ENCODE peak calls at places on chromosomes 5 and 9, in nine cellular contexts. One of them, this sample, is unnamed.

GRCh38 chr5:95565280-95565920 is 10.5 kb downstream of the ARSK start:
- DNase-seq in progenitor cell of endocrine pancreas: no peak
- DNase-seq in right atrium auricular region: no peak
- DNase-seq in GM12891: no peak
- DNase-seq in nephron progenitor cell: no peak
- DNase-seq in HS-5: no peak
- DNase-seq in stimulated activated CD8-positive, alpha-beta memory T cell treated with anti-CD3 and anti-CD28 coated beads, Interleukin-15, amount 100 ng/mL, for 1 hour: no peak
- DNase-seq in tibial artery: no peak
- DNase-seq in activated CD8-positive, alpha-beta T cell treated with anti-CD3 and anti-CD28 coated beads for 36 hours: no peak
- DNase-seq in this sample: no peak

GRCh38 chr5:42595597-42595996 is 161.0 kb upstream of the CCDC152 start:
- DNase-seq in progenitor cell of endocrine pancreas: no peak
- DNase-seq in right atrium auricular region: no peak
- DNase-seq in GM12891: no peak
- DNase-seq in nephron progenitor cell: no peak
- DNase-seq in HS-5: no peak
- DNase-seq in stimulated activated CD8-positive, alpha-beta memory T cell treated with anti-CD3 and anti-CD28 coated beads, Interleukin-15, amount 100 ng/mL, for 1 hour: no peak
- DNase-seq in tibial artery: no peak
- DNase-seq in activated CD8-positive, alpha-beta T cell treated with anti-CD3 and anti-CD28 coated beads for 36 hours: no peak
- DNase-seq in this sample: no peak

GRCh38 chr5:73295447-73295846 is 122.5 kb downstream of the TMEM174 start:
- DNase-seq in progenitor cell of endocrine pancreas: no peak
- DNase-seq in right atrium auricular region: no peak
- DNase-seq in GM12891: no peak
- DNase-seq in nephron progenitor cell: no peak
- DNase-seq in HS-5: no peak
- DNase-seq in stimulated activated CD8-positive, alpha-beta memory T cell treated with anti-CD3 and anti-CD28 coated beads, Interleukin-15, amount 100 ng/mL, for 1 hour: no peak
- DNase-seq in tibial artery: no peak
- DNase-seq in activated CD8-positive, alpha-beta T cell treated with anti-CD3 and anti-CD28 coated beads for 36 hours: no peak
- DNase-seq in this sample: no peak

GRCh38 chr9:98627291-98627690 is 81.4 kb downstream of the GABBR2 start:
- DNase-seq in progenitor cell of endocrine pancreas: no peak
- DNase-seq in right atrium auricular region: no peak
- DNase-seq in GM12891: no peak
- DNase-seq in nephron progenitor cell: no peak
- DNase-seq in HS-5: no peak
- DNase-seq in stimulated activated CD8-positive, alpha-beta memory T cell treated with anti-CD3 and anti-CD28 coated beads, Interleukin-15, amount 100 ng/mL, for 1 hour: no peak
- DNase-seq in tibial artery: no peak
- DNase-seq in activated CD8-positive, alpha-beta T cell treated with anti-CD3 and anti-CD28 coated beads for 36 hours: no peak
- DNase-seq in this sample: no peak

GRCh38 chr5:134534726-134535110 is 9.2 kb downstream of the JADE2 start:
- DNase-seq in progenitor cell of endocrine pancreas: no peak
- DNase-seq in right atrium auricular region: no peak
- DNase-seq in GM12891: no peak
- DNase-seq in nephron progenitor cell: no peak
- DNase-seq in HS-5: no peak
- DNase-seq in stimulated activated CD8-positive, alpha-beta memory T cell treated with anti-CD3 and anti-CD28 coated beads, Interleukin-15, amount 100 ng/mL, for 1 hour: no peak
- DNase-seq in tibial artery: no peak
- DNase-seq in activated CD8-positive, alpha-beta T cell treated with anti-CD3 and anti-CD28 coated beads for 36 hours: no peak
- DNase-seq in this sample: no peak

GRCh38 chr9:96071245-96072124 is 196.0 kb downstream of the ERCC6L2 start:
- DNase-seq in progenitor cell of endocrine pancreas: no peak
- DNase-seq in right atrium auricular region: no peak
- DNase-seq in GM12891: peak
- DNase-seq in nephron progenitor cell: no peak
- DNase-seq in HS-5: no peak
- DNase-seq in stimulated activated CD8-positive, alpha-beta memory T cell treated with anti-CD3 and anti-CD28 coated beads, Interleukin-15, amount 100 ng/mL, for 1 hour: no peak
- DNase-seq in tibial artery: no peak
- DNase-seq in activated CD8-positive, alpha-beta T cell treated with anti-CD3 and anti-CD28 coated beads for 36 hours: peak
- DNase-seq in this sample: no peak

GRCh38 chr5:177550120-177550519 is 4.2 kb downstream of the FAM193B start:
- DNase-seq in progenitor cell of endocrine pancreas: no peak
- DNase-seq in right atrium auricular region: no peak
- DNase-seq in GM12891: no peak
- DNase-seq in nephron progenitor cell: no peak
- DNase-seq in HS-5: no peak
- DNase-seq in stimulated activated CD8-positive, alpha-beta memory T cell treated with anti-CD3 and anti-CD28 coated beads, Interleukin-15, amount 100 ng/mL, for 1 hour: no peak
- DNase-seq in tibial artery: no peak
- DNase-seq in activated CD8-positive, alpha-beta T cell treated with anti-CD3 and anti-CD28 coated beads for 36 hours: no peak
- DNase-seq in this sample: no peak

GRCh38 chr9:2857564-2858198 is 13.8 kb upstream of the PUM3 start:
- DNase-seq in progenitor cell of endocrine pancreas: peak
- DNase-seq in right atrium auricular region: peak
- DNase-seq in GM12891: peak
- DNase-seq in nephron progenitor cell: peak
- DNase-seq in HS-5: peak
- DNase-seq in stimulated activated CD8-positive, alpha-beta memory T cell treated with anti-CD3 and anti-CD28 coated beads, Interleukin-15, amount 100 ng/mL, for 1 hour: peak
- DNase-seq in tibial artery: peak
- DNase-seq in activated CD8-positive, alpha-beta T cell treated with anti-CD3 and anti-CD28 coated beads for 36 hours: peak
- DNase-seq in this sample: no peak

GRCh38 chr5:66958126-66958983 is 238.2 kb downstream of the CD180 start:
- DNase-seq in progenitor cell of endocrine pancreas: no peak
- DNase-seq in right atrium auricular region: no peak
- DNase-seq in GM12891: no peak
- DNase-seq in nephron progenitor cell: no peak
- DNase-seq in HS-5: no peak
- DNase-seq in stimulated activated CD8-positive, alpha-beta memory T cell treated with anti-CD3 and anti-CD28 coated beads, Interleukin-15, amount 100 ng/mL, for 1 hour: no peak
- DNase-seq in tibial artery: no peak
- DNase-seq in activated CD8-positive, alpha-beta T cell treated with anti-CD3 and anti-CD28 coated beads for 36 hours: no peak
- DNase-seq in this sample: no peak

GRCh38 chr9:108855888-108856287 is at the start of gene ACTL7B:
- DNase-seq in progenitor cell of endocrine pancreas: no peak
- DNase-seq in right atrium auricular region: no peak
- DNase-seq in GM12891: no peak
- DNase-seq in nephron progenitor cell: no peak
- DNase-seq in HS-5: no peak
- DNase-seq in stimulated activated CD8-positive, alpha-beta memory T cell treated with anti-CD3 and anti-CD28 coated beads, Interleukin-15, amount 100 ng/mL, for 1 hour: no peak
- DNase-seq in tibial artery: no peak
- DNase-seq in activated CD8-positive, alpha-beta T cell treated with anti-CD3 and anti-CD28 coated beads for 36 hours: no peak
- DNase-seq in this sample: no peak

GRCh38 chr5:139391570-139392323 is 2.0 kb upstream of the MZB1 start:
- DNase-seq in progenitor cell of endocrine pancreas: no peak
- DNase-seq in right atrium auricular region: no peak
- DNase-seq in GM12891: no peak
- DNase-seq in nephron progenitor cell: no peak
- DNase-seq in HS-5: no peak
- DNase-seq in stimulated activated CD8-positive, alpha-beta memory T cell treated with anti-CD3 and anti-CD28 coated beads, Interleukin-15, amount 100 ng/mL, for 1 hour: no peak
- DNase-seq in tibial artery: no peak
- DNase-seq in activated CD8-positive, alpha-beta T cell treated with anti-CD3 and anti-CD28 coated beads for 36 hours: peak
- DNase-seq in this sample: no peak

GRCh38 chr5:68924490-68925145 is 169.2 kb upstream of the SLC30A5 start:
- DNase-seq in progenitor cell of endocrine pancreas: no peak
- DNase-seq in right atrium auricular region: peak
- DNase-seq in GM12891: no peak
- DNase-seq in nephron progenitor cell: no peak
- DNase-seq in HS-5: no peak
- DNase-seq in stimulated activated CD8-positive, alpha-beta memory T cell treated with anti-CD3 and anti-CD28 coated beads, Interleukin-15, amount 100 ng/mL, for 1 hour: no peak
- DNase-seq in tibial artery: no peak
- DNase-seq in activated CD8-positive, alpha-beta T cell treated with anti-CD3 and anti-CD28 coated beads for 36 hours: no peak
- DNase-seq in this sample: no peak

GRCh38 chr5:11394933-11395332 is 509.3 kb downstream of the CTNND2 start:
- DNase-seq in progenitor cell of endocrine pancreas: no peak
- DNase-seq in right atrium auricular region: no peak
- DNase-seq in GM12891: no peak
- DNase-seq in nephron progenitor cell: no peak
- DNase-seq in HS-5: no peak
- DNase-seq in stimulated activated CD8-positive, alpha-beta memory T cell treated with anti-CD3 and anti-CD28 coated beads, Interleukin-15, amount 100 ng/mL, for 1 hour: no peak
- DNase-seq in tibial artery: no peak
- DNase-seq in activated CD8-positive, alpha-beta T cell treated with anti-CD3 and anti-CD28 coated beads for 36 hours: no peak
- DNase-seq in this sample: no peak

GRCh38 chr9:3281399-3281798 is 244.4 kb downstream of the RFX3 start:
- DNase-seq in progenitor cell of endocrine pancreas: no peak
- DNase-seq in right atrium auricular region: no peak
- DNase-seq in GM12891: no peak
- DNase-seq in nephron progenitor cell: no peak
- DNase-seq in HS-5: no peak
- DNase-seq in stimulated activated CD8-positive, alpha-beta memory T cell treated with anti-CD3 and anti-CD28 coated beads, Interleukin-15, amount 100 ng/mL, for 1 hour: no peak
- DNase-seq in tibial artery: no peak
- DNase-seq in activated CD8-positive, alpha-beta T cell treated with anti-CD3 and anti-CD28 coated beads for 36 hours: no peak
- DNase-seq in this sample: no peak

GRCh38 chr5:53749611-53750010 is 189.2 kb downstream of the NDUFS4 start:
- DNase-seq in progenitor cell of endocrine pancreas: no peak
- DNase-seq in right atrium auricular region: no peak
- DNase-seq in GM12891: no peak
- DNase-seq in nephron progenitor cell: no peak
- DNase-seq in HS-5: no peak
- DNase-seq in stimulated activated CD8-positive, alpha-beta memory T cell treated with anti-CD3 and anti-CD28 coated beads, Interleukin-15, amount 100 ng/mL, for 1 hour: no peak
- DNase-seq in tibial artery: no peak
- DNase-seq in activated CD8-positive, alpha-beta T cell treated with anti-CD3 and anti-CD28 coated beads for 36 hours: no peak
- DNase-seq in this sample: no peak

GRCh38 chr9:118929317-118929716 is 439.9 kb downstream of the BRINP1 start:
- DNase-seq in progenitor cell of endocrine pancreas: no peak
- DNase-seq in right atrium auricular region: no peak
- DNase-seq in GM12891: no peak
- DNase-seq in nephron progenitor cell: no peak
- DNase-seq in HS-5: peak
- DNase-seq in stimulated activated CD8-positive, alpha-beta memory T cell treated with anti-CD3 and anti-CD28 coated beads, Interleukin-15, amount 100 ng/mL, for 1 hour: no peak
- DNase-seq in tibial artery: no peak
- DNase-seq in activated CD8-positive, alpha-beta T cell treated with anti-CD3 and anti-CD28 coated beads for 36 hours: no peak
- DNase-seq in this sample: no peak

GRCh38 chr5:134817006-134817405 is 28.8 kb upstream of the C5orf24 start:
- DNase-seq in progenitor cell of endocrine pancreas: no peak
- DNase-seq in right atrium auricular region: no peak
- DNase-seq in GM12891: no peak
- DNase-seq in nephron progenitor cell: no peak
- DNase-seq in HS-5: no peak
- DNase-seq in stimulated activated CD8-positive, alpha-beta memory T cell treated with anti-CD3 and anti-CD28 coated beads, Interleukin-15, amount 100 ng/mL, for 1 hour: no peak
- DNase-seq in tibial artery: no peak
- DNase-seq in activated CD8-positive, alpha-beta T cell treated with anti-CD3 and anti-CD28 coated beads for 36 hours: no peak
- DNase-seq in this sample: no peak

GRCh38 chr5:63401434-63402046 is 560.7 kb downstream of the HTR1A start:
- DNase-seq in progenitor cell of endocrine pancreas: peak
- DNase-seq in right atrium auricular region: no peak
- DNase-seq in GM12891: no peak
- DNase-seq in nephron progenitor cell: peak
- DNase-seq in HS-5: peak
- DNase-seq in stimulated activated CD8-positive, alpha-beta memory T cell treated with anti-CD3 and anti-CD28 coated beads, Interleukin-15, amount 100 ng/mL, for 1 hour: no peak
- DNase-seq in tibial artery: peak
- DNase-seq in activated CD8-positive, alpha-beta T cell treated with anti-CD3 and anti-CD28 coated beads for 36 hours: peak
- DNase-seq in this sample: no peak

GRCh38 chr9:87322840-87323635 is 174.6 kb upstream of the DAPK1 start:
- DNase-seq in progenitor cell of endocrine pancreas: no peak
- DNase-seq in right atrium auricular region: no peak
- DNase-seq in GM12891: no peak
- DNase-seq in nephron progenitor cell: no peak
- DNase-seq in HS-5: no peak
- DNase-seq in stimulated activated CD8-positive, alpha-beta memory T cell treated with anti-CD3 and anti-CD28 coated beads, Interleukin-15, amount 100 ng/mL, for 1 hour: no peak
- DNase-seq in tibial artery: no peak
- DNase-seq in activated CD8-positive, alpha-beta T cell treated with anti-CD3 and anti-CD28 coated beads for 36 hours: no peak
- DNase-seq in this sample: no peak

GRCh38 chr9:90188656-90189055 is 454.0 kb downstream of the DIRAS2 start:
- DNase-seq in progenitor cell of endocrine pancreas: no peak
- DNase-seq in right atrium auricular region: no peak
- DNase-seq in GM12891: no peak
- DNase-seq in nephron progenitor cell: no peak
- DNase-seq in HS-5: no peak
- DNase-seq in stimulated activated CD8-positive, alpha-beta memory T cell treated with anti-CD3 and anti-CD28 coated beads, Interleukin-15, amount 100 ng/mL, for 1 hour: no peak
- DNase-seq in tibial artery: no peak
- DNase-seq in activated CD8-positive, alpha-beta T cell treated with anti-CD3 and anti-CD28 coated beads for 36 hours: no peak
- DNase-seq in this sample: no peak

GRCh38 chr9:108150736-108151135 is 661.2 kb upstream of the KLF4 start:
- DNase-seq in progenitor cell of endocrine pancreas: no peak
- DNase-seq in right atrium auricular region: peak
- DNase-seq in GM12891: no peak
- DNase-seq in nephron progenitor cell: no peak
- DNase-seq in HS-5: peak
- DNase-seq in stimulated activated CD8-positive, alpha-beta memory T cell treated with anti-CD3 and anti-CD28 coated beads, Interleukin-15, amount 100 ng/mL, for 1 hour: no peak
- DNase-seq in tibial artery: peak
- DNase-seq in activated CD8-positive, alpha-beta T cell treated with anti-CD3 and anti-CD28 coated beads for 36 hours: no peak
- DNase-seq in this sample: no peak

GRCh38 chr5:50792845-50793244 is 126.4 kb downstream of the PARP8 start:
- DNase-seq in progenitor cell of endocrine pancreas: no peak
- DNase-seq in right atrium auricular region: no peak
- DNase-seq in GM12891: no peak
- DNase-seq in nephron progenitor cell: no peak
- DNase-seq in HS-5: no peak
- DNase-seq in stimulated activated CD8-positive, alpha-beta memory T cell treated with anti-CD3 and anti-CD28 coated beads, Interleukin-15, amount 100 ng/mL, for 1 hour: no peak
- DNase-seq in tibial artery: no peak
- DNase-seq in activated CD8-positive, alpha-beta T cell treated with anti-CD3 and anti-CD28 coated beads for 36 hours: no peak
- DNase-seq in this sample: no peak

GRCh38 chr9:35254237-35254636 is 92.4 kb downstream of the UNC13B start:
- DNase-seq in progenitor cell of endocrine pancreas: no peak
- DNase-seq in right atrium auricular region: no peak
- DNase-seq in GM12891: no peak
- DNase-seq in nephron progenitor cell: no peak
- DNase-seq in HS-5: no peak
- DNase-seq in stimulated activated CD8-positive, alpha-beta memory T cell treated with anti-CD3 and anti-CD28 coated beads, Interleukin-15, amount 100 ng/mL, for 1 hour: no peak
- DNase-seq in tibial artery: no peak
- DNase-seq in activated CD8-positive, alpha-beta T cell treated with anti-CD3 and anti-CD28 coated beads for 36 hours: no peak
- DNase-seq in this sample: no peak

GRCh38 chr5:127884416-127884815 is 181.2 kb downstream of the CCDC192 start:
- DNase-seq in progenitor cell of endocrine pancreas: no peak
- DNase-seq in right atrium auricular region: no peak
- DNase-seq in GM12891: no peak
- DNase-seq in nephron progenitor cell: no peak
- DNase-seq in HS-5: no peak
- DNase-seq in stimulated activated CD8-positive, alpha-beta memory T cell treated with anti-CD3 and anti-CD28 coated beads, Interleukin-15, amount 100 ng/mL, for 1 hour: no peak
- DNase-seq in tibial artery: no peak
- DNase-seq in activated CD8-positive, alpha-beta T cell treated with anti-CD3 and anti-CD28 coated beads for 36 hours: no peak
- DNase-seq in this sample: no peak

GRCh38 chr9:111945216-111945615 is 48.6 kb downstream of the UGCG start:
- DNase-seq in progenitor cell of endocrine pancreas: no peak
- DNase-seq in right atrium auricular region: no peak
- DNase-seq in GM12891: peak
- DNase-seq in nephron progenitor cell: no peak
- DNase-seq in HS-5: no peak
- DNase-seq in stimulated activated CD8-positive, alpha-beta memory T cell treated with anti-CD3 and anti-CD28 coated beads, Interleukin-15, amount 100 ng/mL, for 1 hour: no peak
- DNase-seq in tibial artery: no peak
- DNase-seq in activated CD8-positive, alpha-beta T cell treated with anti-CD3 and anti-CD28 coated beads for 36 hours: peak
- DNase-seq in this sample: no peak

GRCh38 chr9:91379461-91379860 is 17.7 kb upstream of the AUH start:
- DNase-seq in progenitor cell of endocrine pancreas: no peak
- DNase-seq in right atrium auricular region: no peak
- DNase-seq in GM12891: no peak
- DNase-seq in nephron progenitor cell: no peak
- DNase-seq in HS-5: no peak
- DNase-seq in stimulated activated CD8-positive, alpha-beta memory T cell treated with anti-CD3 and anti-CD28 coated beads, Interleukin-15, amount 100 ng/mL, for 1 hour: no peak
- DNase-seq in tibial artery: no peak
- DNase-seq in activated CD8-positive, alpha-beta T cell treated with anti-CD3 and anti-CD28 coated beads for 36 hours: no peak
- DNase-seq in this sample: no peak

GRCh38 chr9:33041459-33042188 is 16.6 kb downstream of the DNAJA1 start:
- DNase-seq in progenitor cell of endocrine pancreas: no peak
- DNase-seq in right atrium auricular region: no peak
- DNase-seq in GM12891: no peak
- DNase-seq in nephron progenitor cell: no peak
- DNase-seq in HS-5: no peak
- DNase-seq in stimulated activated CD8-positive, alpha-beta memory T cell treated with anti-CD3 and anti-CD28 coated beads, Interleukin-15, amount 100 ng/mL, for 1 hour: no peak
- DNase-seq in tibial artery: no peak
- DNase-seq in activated CD8-positive, alpha-beta T cell treated with anti-CD3 and anti-CD28 coated beads for 36 hours: no peak
- DNase-seq in this sample: no peak

GRCh38 chr9:108569624-108570023 is 286.2 kb downstream of the ACTL7B start:
- DNase-seq in progenitor cell of endocrine pancreas: no peak
- DNase-seq in right atrium auricular region: no peak
- DNase-seq in GM12891: no peak
- DNase-seq in nephron progenitor cell: no peak
- DNase-seq in HS-5: peak
- DNase-seq in stimulated activated CD8-positive, alpha-beta memory T cell treated with anti-CD3 and anti-CD28 coated beads, Interleukin-15, amount 100 ng/mL, for 1 hour: no peak
- DNase-seq in tibial artery: no peak
- DNase-seq in activated CD8-positive, alpha-beta T cell treated with anti-CD3 and anti-CD28 coated beads for 36 hours: no peak
- DNase-seq in this sample: no peak

GRCh38 chr9:130058154-130058553 is 4.4 kb downstream of the GPR107 start:
- DNase-seq in progenitor cell of endocrine pancreas: no peak
- DNase-seq in right atrium auricular region: no peak
- DNase-seq in GM12891: no peak
- DNase-seq in nephron progenitor cell: no peak
- DNase-seq in HS-5: no peak
- DNase-seq in stimulated activated CD8-positive, alpha-beta memory T cell treated with anti-CD3 and anti-CD28 coated beads, Interleukin-15, amount 100 ng/mL, for 1 hour: no peak
- DNase-seq in tibial artery: no peak
- DNase-seq in activated CD8-positive, alpha-beta T cell treated with anti-CD3 and anti-CD28 coated beads for 36 hours: peak
- DNase-seq in this sample: no peak

GRCh38 chr5:105639511-105639910 is 2031.2 kb downstream of the EFNA5 start:
- DNase-seq in progenitor cell of endocrine pancreas: no peak
- DNase-seq in right atrium auricular region: no peak
- DNase-seq in GM12891: no peak
- DNase-seq in nephron progenitor cell: no peak
- DNase-seq in HS-5: no peak
- DNase-seq in stimulated activated CD8-positive, alpha-beta memory T cell treated with anti-CD3 and anti-CD28 coated beads, Interleukin-15, amount 100 ng/mL, for 1 hour: no peak
- DNase-seq in tibial artery: no peak
- DNase-seq in activated CD8-positive, alpha-beta T cell treated with anti-CD3 and anti-CD28 coated beads for 36 hours: no peak
- DNase-seq in this sample: no peak

This sample was measured in thoracic aorta.